ENCODE peak calls at places on chromosomes 4 and X, in seven cellular contexts. F, A, L, Q, I, M and S are unnamed samples.
A peak's percentile ranks its signal among the peaks of the same experiment; 100 is the strongest.

GRCh38 chrX:107449490-107450175 is at the start of gene FRMPD3:
- DNase-seq in F (no peak), A (no peak), L (no peak), Q (no peak), I (no peak), M (no peak), S (no peak)

GRCh38 chr4:6193399-6193798 is 7.0 kb downstream of the JAKMIP1 start:
- DNase-seq in F (no peak), A (no peak), L (no peak), Q (no peak), I (no peak), M (no peak), S (no peak)

GRCh38 chr4:121272526-121272925 is 108.3 kb downstream of the QRFPR start:
- DNase-seq in F (no peak), A (no peak), L (no peak), Q (peak; percentile 8), I (no peak), M (peak; percentile 76), S (peak; percentile 95)

GRCh38 chrX:22963186-22963585 is 36.6 kb upstream of the DDX53 start:
- DNase-seq in F (no peak), A (no peak), L (no peak), Q (no peak), I (no peak), M (peak; percentile 17), S (no peak)

GRCh38 chrX:80810365-80810978 is 795 bp upstream of the BRWD3 start:
- DNase-seq in F (no peak), A (no peak), L (no peak), Q (peak; percentile 34), I (no peak), M (no peak), S (no peak)

GRCh38 chr4:83252782-83253405 is 31.7 kb downstream of the COQ2 start:
- DNase-seq in F (peak; percentile 79), A (peak; percentile 73), L (no peak), Q (peak; percentile 70), I (no peak), M (peak; percentile 73), S (peak; percentile 66)

GRCh38 chr4:18051281-18051680 is 29.7 kb upstream of the LCORL start:
- DNase-seq in F (no peak), A (no peak), L (no peak), Q (no peak), I (no peak), M (no peak), S (peak; percentile 13)

GRCh38 chrX:128020701-128021100 is 31.5 kb downstream of the ACTRT1 start:
- DNase-seq in F (no peak), A (no peak), L (no peak), Q (no peak), I (no peak), M (peak; percentile 29), S (peak; percentile 92)

GRCh38 chrX:63754141-63754859 is 30.7 kb downstream of the ARHGEF9 start:
- DNase-seq in F (no peak), A (no peak), L (no peak), Q (peak; percentile 3), I (no peak), M (peak; percentile 63), S (peak; percentile 5)

GRCh38 chrX:17707731-17708130 is 29.6 kb upstream of the SCML1 start:
- DNase-seq in F (no peak), A (no peak), L (no peak), Q (no peak), I (no peak), M (no peak), S (peak; percentile 57)

GRCh38 chr4:69546121-69546520 is 50.4 kb upstream of the UGT2B4 start:
- DNase-seq in F (no peak), A (no peak), L (no peak), Q (no peak), I (no peak), M (peak; percentile 53), S (peak; percentile 41)

GRCh38 chr4:88097301-88097700 is 61.1 kb downstream of the ABCG2 start:
- DNase-seq in F (no peak), A (no peak), L (no peak), Q (no peak), I (no peak), M (peak; percentile 68), S (no peak)

GRCh38 chr4:158314756-158315487 is 104.6 kb downstream of the TMEM144 start:
- DNase-seq in F (no peak), A (no peak), L (no peak), Q (no peak), I (no peak), M (peak; percentile 82), S (peak; percentile 96)

GRCh38 chr4:176498857-176499256 is 179.1 kb downstream of the SPCS3 start:
- DNase-seq in F (no peak), A (no peak), L (no peak), Q (no peak), I (no peak), M (no peak), S (no peak)

GRCh38 chrX:151151668-151152267 is 24.6 kb upstream of the GPR50 start:
- DNase-seq in F (no peak), A (no peak), L (no peak), Q (peak; percentile 67), I (no peak), M (peak; percentile 35), S (peak; percentile 35)

GRCh38 chr4:5554376-5554775 is 154.0 kb downstream of the EVC2 start:
- DNase-seq in F (no peak), A (no peak), L (peak; percentile 60), Q (no peak), I (no peak), M (no peak), S (no peak)

GRCh38 chr4:140609548-140610425 is 41.0 kb upstream of the UCP1 start:
- DNase-seq in F (no peak), A (no peak), L (no peak), Q (peak; percentile 76), I (no peak), M (peak; percentile 54), S (peak; percentile 51)

GRCh38 chrX:143340190-143340589 is 177.1 kb downstream of the SPANXN3 start:
- DNase-seq in F (no peak), A (no peak), L (no peak), Q (no peak), I (no peak), M (no peak), S (no peak)

GRCh38 chr4:8607603-8608481 is 15.3 kb downstream of the CPZ start:
- DNase-seq in F (peak; percentile 38), A (no peak), L (no peak), Q (peak; percentile 63), I (no peak), M (peak; percentile 3), S (no peak)

GRCh38 chrX:52422884-52423283 is 54.1 kb downstream of the XAGE2 start:
- DNase-seq in F (no peak), A (no peak), L (no peak), Q (no peak), I (no peak), M (no peak), S (peak; percentile 1)

GRCh38 chr4:155339588-155339987 is 37.2 kb downstream of the MAP9 start:
- DNase-seq in F (no peak), A (no peak), L (no peak), Q (no peak), I (no peak), M (no peak), S (peak; percentile 7)

GRCh38 chrX:70168238-70169188 is 8.8 kb upstream of the DGAT2L6 start:
- DNase-seq in F (no peak), A (no peak), L (no peak), Q (peak; percentile 49), I (no peak), M (peak; percentile 66), S (peak; percentile 44)

GRCh38 chrX:12065251-12065650 is 73.0 kb upstream of the FRMPD4 start:
- DNase-seq in F (no peak), A (no peak), L (no peak), Q (peak; percentile 40), I (no peak), M (peak; percentile 33), S (peak; percentile 36)

GRCh38 chr4:166481739-166482138 is 608.7 kb downstream of the TLL1 start:
- DNase-seq in F (no peak), A (no peak), L (no peak), Q (no peak), I (no peak), M (no peak), S (peak; percentile 21)

GRCh38 chr4:80324171-80324570 is 11.4 kb upstream of the CFAP299 start:
- DNase-seq in F (no peak), A (no peak), L (no peak), Q (no peak), I (no peak), M (no peak), S (no peak)

GRCh38 chr4:62209757-62210156 is 1009.6 kb downstream of the ADGRL3 start:
- DNase-seq in F (no peak), A (no peak), L (no peak), Q (no peak), I (no peak), M (no peak), S (no peak)

GRCh38 chr4:62208921-62209320 is 1008.8 kb downstream of the ADGRL3 start:
- DNase-seq in F (no peak), A (no peak), L (no peak), Q (no peak), I (no peak), M (no peak), S (no peak)

GRCh38 chr4:62210521-62210920 is 1010.4 kb downstream of the ADGRL3 start:
- DNase-seq in F (no peak), A (no peak), L (no peak), Q (no peak), I (no peak), M (peak; percentile 4), S (no peak)
- H3K4me3 ChIP-seq in F (no peak overlapping the region), A (no peak overlapping the region), L (no peak overlapping the region), Q (no peak overlapping the region), I (no peak overlapping the region), M (no peak overlapping the region), S (no peak overlapping the region)

GRCh38 chr4:67624939-67625338 is 66.4 kb downstream of the STAP1 start:
- DNase-seq in F (no peak), A (no peak), L (no peak), Q (no peak), I (no peak), M (no peak), S (no peak)
- H3K36me3 ChIP-seq in F (peaks cover 8% of the 10 kb centered on the region), A (peaks cover 82% of the 10 kb centered on the region), L (peaks cover 68% of the 10 kb centered on the region), Q (no peaks in the 10 kb centered on the region), I (peaks cover 82% of the 10 kb centered on the region), M (peaks cover 7% of the 10 kb centered on the region), S (peaks cover 3% of the 10 kb centered on the region)

DNA sequence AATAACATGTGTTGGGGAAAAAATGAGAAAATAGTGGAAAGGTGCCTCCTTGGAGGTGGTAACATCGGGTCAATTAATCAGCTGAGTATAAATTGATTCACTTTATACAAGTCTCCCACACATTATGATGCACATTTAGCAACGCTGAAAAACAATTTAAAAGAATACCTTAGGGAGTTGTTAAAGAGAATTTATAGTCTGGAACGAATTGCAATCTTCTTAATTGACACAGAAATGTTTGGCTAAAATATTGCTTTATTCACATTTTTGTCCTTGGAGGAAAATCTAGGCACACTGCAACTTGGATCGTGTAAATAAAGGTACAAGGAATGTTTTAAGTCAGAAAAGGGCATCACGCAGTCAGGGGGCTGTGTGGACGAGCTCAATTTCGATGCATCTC is 84.2 kb downstream of the HPRT1 start:
- DNase-seq in F (no peak), A (no peak), L (no peak), Q (no peak), I (no peak), M (no peak), S (no peak)
- H3K4me3 ChIP-seq in F (peak overlapping the region; percentile 36), A (no peak overlapping the region), L (peak overlapping the region; percentile 49), Q (no peak overlapping the region), I (no peak overlapping the region), M (peak overlapping the region; percentile 51), S (no peak overlapping the region)

DNA sequence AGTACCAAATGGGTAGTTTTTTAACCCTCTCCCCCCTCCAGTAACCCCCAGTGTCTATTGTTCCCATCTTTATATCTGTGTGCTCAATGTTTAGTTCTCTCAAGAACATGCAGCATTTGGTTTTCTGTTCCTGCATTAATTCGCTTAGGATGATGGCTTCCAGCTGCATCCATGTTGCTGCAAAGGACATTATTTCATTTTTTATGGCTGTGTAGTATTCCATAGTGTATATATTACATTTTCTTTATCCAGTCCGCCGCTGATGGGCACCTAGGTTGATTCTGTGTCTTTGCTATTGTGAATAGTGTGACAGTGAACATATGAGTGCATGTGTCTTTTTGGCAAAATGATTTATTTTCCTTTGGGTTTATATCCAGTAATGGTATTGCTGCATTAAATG is 31.9 kb upstream of the CLTRN start:
- DNase-seq in F (no peak), A (no peak), L (no peak), Q (no peak), I (no peak), M (no peak), S (no peak)
- H3K36me3 ChIP-seq in F (no peaks in the 10 kb centered on the region), A (no peaks in the 10 kb centered on the region), L (peaks cover 22% of the 10 kb centered on the region), Q (peaks cover 14% of the 10 kb centered on the region), I (no peaks in the 10 kb centered on the region), M (peaks cover 11% of the 10 kb centered on the region), S (no peaks in the 10 kb centered on the region)